ENCODE peak calls at places on chromosomes 11 and 22, in ten cellular contexts. G is mucosa of gallbladder; E is HEK293T; N is vagina; T is prostate gland; P is T1000; A is NCI-H774; J is stimulated activated CD8-positive, alpha-beta memory T cell treated with anti-CD3 and anti-CD28 coated beads, Interleukin-4, amount 100 ng/mL, for 4 hours; U is GOT3; D is activated CD4-positive, CD25-positive, alpha-beta regulatory T cell. Y is an unnamed sample.

GRCh38 chr11:13486926-13487660 is 8.7 kb downstream of the PTH start:
- DNase-seq in T (no peak), N (no peak), E (no peak), U (peak; percentile 4), J (peak; percentile 42), A (no peak), D (peak; percentile 41), P (no peak), G (peak; percentile 30), Y (no peak)

GRCh38 chr11:76910620-76911414 is 50.1 kb downstream of the ACER3 start:
- DNase-seq in E (no peak), J (no peak), U (no peak), T (no peak), G (peak; percentile 17), P (no peak), D (no peak), N (no peak), A (no peak), Y (no peak)

GRCh38 chr11:115197031-115197430 is 307.2 kb downstream of the CADM1 start:
- DNase-seq in G (no peak), E (no peak), T (no peak), J (no peak), U (no peak), N (no peak), A (no peak), P (no peak), D (no peak), Y (no peak)

GRCh38 chr11:69828276-69828970 is 9.2 kb upstream of the FGF3 start:
- DNase-seq in T (no peak), D (no peak), U (no peak), N (no peak), P (no peak), A (no peak), J (no peak), E (no peak), G (no peak), Y (no peak)

GRCh38 chr11:59173080-59173963 is 1.4 kb downstream of the DTX4 start:
- DNase-seq in G (no peak), N (no peak), J (no peak), P (no peak), T (no peak), D (no peak), A (no peak), U (no peak), E (no peak), Y (no peak)

GRCh38 chr11:114774599-114775365 is 96.5 kb downstream of the NXPE2 start:
- DNase-seq in J (no peak), E (peak; percentile 74), U (no peak), D (no peak), T (peak; percentile 20), G (no peak), P (no peak), N (no peak), A (peak; percentile 67), Y (no peak)

GRCh38 chr11:90447651-90448050 is 224.8 kb upstream of the CHORDC1 start:
- DNase-seq in E (no peak), N (no peak), D (no peak), P (no peak), T (no peak), A (no peak), G (no peak), U (no peak), J (no peak), Y (no peak)

GRCh38 chr22:36162127-36163034 is 1.8 kb upstream of the APOL3 start:
- DNase-seq in P (no peak), N (no peak), T (no peak), U (no peak), J (no peak), G (no peak), D (no peak), A (no peak), E (no peak), Y (no peak)

GRCh38 chr11:35567737-35568465 is 42.5 kb upstream of the PAMR1 start:
- DNase-seq in P (no peak), T (peak; percentile 55), G (no peak), U (no peak), J (no peak), N (no peak), A (peak; percentile 4), D (no peak), E (no peak), Y (no peak)

GRCh38 chr22:37166675-37167066 is 17.0 kb upstream of the IL2RB start:
- DNase-seq in U (no peak), D (peak; percentile 76), P (peak; percentile 44), T (peak; percentile 80), G (peak; percentile 85), A (no peak), E (peak; percentile 94), N (no peak), J (peak; percentile 73), Y (no peak)

GRCh38 chr22:43050995-43051394 is 36.0 kb upstream of the PACSIN2 start:
- DNase-seq in J (no peak), T (no peak), A (no peak), U (no peak), N (no peak), G (no peak), D (no peak), E (no peak), P (no peak), Y (no peak)

GRCh38 chr22:17120281-17120680 is 879 bp downstream of the TMEM121B start:
- DNase-seq in D (no peak), U (no peak), A (no peak), P (no peak), N (no peak), J (no peak), G (peak; percentile 58), E (peak; percentile 67), T (peak; percentile 55), Y (no peak)

GRCh38 chr11:95593101-95593500 is 196.5 kb downstream of the FAM76B start:
- DNase-seq in T (peak; percentile 54), U (no peak), A (no peak), E (no peak), G (no peak), N (no peak), P (no peak), D (no peak), J (no peak), Y (no peak)

GRCh38 chr11:130740819-130741218 is 175.5 kb downstream of the SNX19 start:
- DNase-seq in U (no peak), D (no peak), G (no peak), N (no peak), P (no peak), T (no peak), A (no peak), E (no peak), J (no peak), Y (no peak)

GRCh38 chr11:10382518-10382917 is 72.5 kb upstream of the AMPD3 start:
- DNase-seq in D (no peak), E (peak; percentile 75), P (no peak), J (no peak), G (no peak), N (no peak), T (no peak), A (no peak), U (no peak), Y (no peak)

GRCh38 chr11:15852179-15852578 is 504.2 kb downstream of the SOX6 start:
- DNase-seq in A (peak; percentile 46), J (no peak), D (no peak), P (no peak), U (no peak), T (no peak), G (no peak), E (peak; percentile 37), N (no peak), Y (peak; percentile 18)